ENCODE peak calls at places on chromosomes 7 and 10, in eight cellular contexts. L is ELR, F is C1 segment of cervical spinal cord, I is WTC11, B is AG09309, J is nucleus accumbens, R is non-pigmented ciliary epithelial cell, O is skeletal muscle cell. K is an unnamed sample.

GRCh38 chr7:29194206-29194593 is 375 bp upstream of the CHN2 start:
- DNase-seq in I (peak), B (no peak), L (no peak), J (no peak), R (no peak), O (no peak), F (peak), K (peak)

GRCh38 chr7:133853706-133854276 is 273.3 kb upstream of the LRGUK start:
- DNase-seq in I (peak), L (peak), B (peak), J (no peak), R (peak), O (peak), F (no peak), K (peak)

GRCh38 chr10:47309403-47310089 is 9.5 kb downstream of the GDF10 start:
- DNase-seq in L (peak), R (no peak), B (no peak), O (no peak), F (no peak), J (no peak), I (peak), K (peak)

GRCh38 chr7:4169505-4169904 is 512.6 kb upstream of the FOXK1 start:
- DNase-seq in R (no peak), J (no peak), B (no peak), O (no peak), L (no peak), F (no peak), I (no peak), K (no peak)

GRCh38 chr10:123559066-123559822 is 106.9 kb upstream of the GPR26 start:
- DNase-seq in I (peak), O (peak), J (peak), L (peak), R (peak), F (peak), B (no peak), K (peak)

GRCh38 chr10:113921571-113922370 is 67.3 kb downstream of the NHLRC2 start:
- DNase-seq in F (no peak), J (no peak), R (no peak), L (no peak), O (no peak), B (no peak), I (no peak), K (no peak)

GRCh38 chr7:123198668-123199652 is 809 bp downstream of the SLC13A1 start:
- DNase-seq in F (no peak), O (no peak), I (no peak), L (no peak), B (no peak), J (no peak), R (no peak), K (no peak)

GRCh38 chr10:29479081-29479917 is 155.5 kb downstream of the SVIL start:
- DNase-seq in I (no peak), J (no peak), F (no peak), R (peak), B (no peak), L (peak), O (peak), K (no peak)

GRCh38 chr10:21516270-21517131 is 9.0 kb downstream of the SKIDA1 start:
- DNase-seq in J (peak), B (no peak), L (peak), R (no peak), I (peak), F (peak), O (no peak), K (peak)

GRCh38 chr10:12081879-12082560 is 13.3 kb downstream of the DHTKD1 start:
- DNase-seq in F (no peak), B (no peak), J (no peak), R (no peak), I (no peak), O (peak), L (peak), K (no peak)

GRCh38 chr7:11758627-11759111 is 73.3 kb downstream of the THSD7A start:
- DNase-seq in B (no peak), R (no peak), J (no peak), L (no peak), O (no peak), I (no peak), F (no peak), K (no peak)

GRCh38 chr10:34294137-34294536 is 521.0 kb downstream of the PARD3 start:
- DNase-seq in O (no peak), F (no peak), J (no peak), L (no peak), B (no peak), I (no peak), R (no peak), K (no peak)

GRCh38 chr10:45470098-45471012 is 96.3 kb downstream of the ALOX5 start:
- DNase-seq in B (no peak), O (no peak), F (no peak), L (peak), J (no peak), I (peak), R (peak), K (peak)

GRCh38 chr7:36205236-36205635 is 52.2 kb downstream of the EEPD1 start:
- DNase-seq in J (no peak), F (no peak), I (no peak), R (no peak), B (no peak), L (no peak), O (no peak), K (no peak)

GRCh38 chr10:126422561-126422960 is 34.3 kb upstream of the ADAM12 start:
- DNase-seq in B (no peak), R (no peak), L (peak), F (no peak), O (no peak), I (no peak), J (no peak), K (no peak)

GRCh38 chr10:129531195-129531968 is 64.3 kb downstream of the MGMT start:
- DNase-seq in O (no peak), R (peak), I (no peak), L (peak), F (no peak), J (no peak), B (no peak), K (no peak)

GRCh38 chr7:48943279-48943990 is 19.1 kb downstream of the CDC14C start:
- DNase-seq in B (no peak), L (no peak), J (no peak), O (no peak), R (no peak), F (no peak), I (no peak), K (no peak)

GRCh38 chr10:97321032-97321806 is 2.1 kb downstream of the FRAT1 start:
- DNase-seq in R (no peak), I (peak), L (no peak), B (no peak), J (peak), F (peak), O (no peak), K (peak)

GRCh38 chr7:1569833-1570632 is at the start of gene PSMG3:
- DNase-seq in B (no peak), F (peak), L (peak), J (peak), I (peak), R (peak), O (peak), K (peak)

GRCh38 chr7:51031216-51031615 is 248.5 kb upstream of the GRB10 start:
- DNase-seq in I (no peak), J (no peak), F (no peak), O (no peak), B (no peak), L (no peak), R (no peak), K (no peak)

GRCh38 chr10:73950569-73950968 is 39.6 kb downstream of the PLAU start:
- DNase-seq in L (no peak), O (no peak), B (no peak), R (no peak), J (no peak), I (peak), F (no peak), K (peak)

K was measured in H9.